ENCODE peak calls at places on chromosome 10, in five cellular contexts. N, C, L, G and I are unnamed samples.

GRCh38 chr10:29535012-29535777 is 99.6 kb downstream of the SVIL start:
- DNase-seq in G (peak), C (peak), N (peak), L (no peak), I (peak)

GRCh38 chr10:6208781-6209235 is 6.1 kb downstream of the PFKFB3 start:
- DNase-seq in L (no peak), G (no peak), N (no peak), C (no peak), I (no peak)

GRCh38 chr10:128158024-128158795 is 32.0 kb upstream of the MKI67 start:
- DNase-seq in L (no peak), C (no peak), N (no peak), G (no peak), I (no peak)

GRCh38 chr10:97546441-97547340 is 25.9 kb upstream of the ANKRD2 start:
- DNase-seq in C (no peak), G (no peak), N (no peak), L (no peak), I (no peak)

GRCh38 chr10:123519861-123520260 is 146.3 kb upstream of the GPR26 start:
- DNase-seq in C (no peak), G (no peak), L (no peak), N (no peak), I (no peak)

GRCh38 chr10:29328988-29329387 is 40.1 kb downstream of the LYZL1 start:
- DNase-seq in G (peak), C (no peak), L (no peak), N (peak), I (peak)

GRCh38 chr10:114754445-114755320 is 66.9 kb upstream of the FHIP2A start:
- DNase-seq in G (peak), N (peak), C (no peak), L (no peak), I (peak)

GRCh38 chr10:72253002-72253401 is 20.7 kb upstream of the DDIT4 start:
- DNase-seq in G (no peak), C (no peak), L (no peak), N (no peak), I (no peak)

GRCh38 chr10:70675496-70676161 is 3.3 kb downstream of the ADAMTS14 start:
- DNase-seq in N (no peak), C (no peak), G (no peak), L (no peak), I (no peak)

GRCh38 chr10:64115913-64116643 is 594.9 kb downstream of the REEP3 start:
- DNase-seq in G (peak), L (no peak), N (no peak), C (peak), I (peak)

GRCh38 chr10:78178940-78179339 is 145.3 kb downstream of the RPS24 start:
- DNase-seq in G (peak), N (peak), L (no peak), C (peak), I (peak)

GRCh38 chr10:99659868-99660366 is 608 bp downstream of the ENTPD7 start:
- DNase-seq in L (no peak), G (no peak), C (no peak), N (no peak), I (no peak)

GRCh38 chr10:51156913-51157312 is 82.6 kb downstream of the PRKG1 start:
- DNase-seq in N (peak), C (no peak), G (peak), L (no peak), I (peak)

GRCh38 chr10:46035923-46036849 is 5.8 kb upstream of the NCOA4 start:
- DNase-seq in C (no peak), L (no peak), N (no peak), G (no peak), I (no peak)

GRCh38 chr10:114258274-114258840 is 19.3 kb downstream of the VWA2 start:
- DNase-seq in N (no peak), C (no peak), G (no peak), L (no peak), I (no peak)

GRCh38 chr10:22156750-22157149 is 61.1 kb downstream of the EBLN1 start:
- DNase-seq in L (no peak), N (peak), C (no peak), G (no peak), I (no peak)

GRCh38 chr10:132872658-132873057 is 69.7 kb downstream of the CFAP46 start:
- DNase-seq in L (no peak), G (no peak), N (no peak), C (no peak), I (no peak)

GRCh38 chr10:73537288-73537687 is 41.5 kb upstream of the PPP3CB start:
- DNase-seq in N (peak), G (no peak), L (no peak), C (no peak), I (no peak)

GRCh38 chr10:24259365-24260125 is 50.6 kb downstream of the KIAA1217 start:
- DNase-seq in G (no peak), L (no peak), C (no peak), N (peak), I (no peak)

GRCh38 chr10:104892879-104893278 is 251.8 kb downstream of the SORCS3 start:
- DNase-seq in C (no peak), N (no peak), L (no peak), G (no peak), I (no peak)

GRCh38 chr10:70404906-70405824 is 1.2 kb downstream of the EIF4EBP2 start:
- DNase-seq in N (peak), C (peak), G (peak), L (no peak), I (peak)

GRCh38 chr10:1403508-1404230 is 333.7 kb downstream of the ADARB2 start:
- DNase-seq in G (no peak), C (no peak), N (no peak), L (no peak), I (no peak)

GRCh38 chr10:84270708-84271107 is 25.9 kb downstream of the RGR start:
- DNase-seq in C (no peak), L (no peak), N (no peak), G (no peak), I (no peak)

GRCh38 chr10:48636901-48637300 is 32.0 kb upstream of the ARHGAP22 start:
- DNase-seq in C (no peak), N (no peak), L (no peak), G (no peak), I (no peak)

GRCh38 chr10:71378341-71379117 is 18.2 kb upstream of the CDH23 start:
- DNase-seq in G (no peak), L (no peak), N (no peak), C (no peak), I (no peak)

GRCh38 chr10:100347568-100348195 is 649 bp downstream of the SCD start:
- DNase-seq in C (no peak), N (no peak), G (no peak), L (no peak), I (no peak)

GRCh38 chr10:90787906-90788491 is 69.8 kb downstream of the HTR7 start:
- DNase-seq in C (no peak), N (peak), G (peak), L (no peak), I (peak)

GRCh38 chr10:89274928-89275327 is 23.4 kb upstream of the LIPA start:
- DNase-seq in G (peak), C (no peak), L (no peak), N (peak), I (no peak)